ENCODE peak calls at places on chromosomes 3 and 15, in six cellular contexts. One of them, this sample, is unnamed.
A peak's percentile ranks its signal among the peaks of the same experiment; 100 is the strongest.

GRCh38 chr15:41559239-41559488 is 152 bp downstream of the TYRO3 start:
- DNase-seq in lower leg skin: no peak
- DNase-seq in kidney epithelial cell: no peak
- DNase-seq in amniotic stem cell: no peak
- DNase-seq in stimulated activated CD4-positive, alpha-beta T cell treated with anti-CD3 and anti-CD28 coated beads, Interleukin-15, amount 100 ng/mL, for 24 hours: no peak
- DNase-seq in mesenchymal stem cell: no peak
- DNase-seq in this sample: no peak

GRCh38 chr3:104536715-104537114 is 830.0 kb upstream of the ALCAM start:
- DNase-seq in mesenchymal stem cell: no peak
- DNase-seq in stimulated activated CD4-positive, alpha-beta T cell treated with anti-CD3 and anti-CD28 coated beads, Interleukin-15, amount 100 ng/mL, for 24 hours: no peak
- DNase-seq in kidney epithelial cell: no peak
- DNase-seq in amniotic stem cell: no peak
- DNase-seq in lower leg skin: no peak
- DNase-seq in this sample: no peak

GRCh38 chr15:33569036-33569435 is 258.3 kb downstream of the RYR3 start:
- DNase-seq in lower leg skin: no peak
- DNase-seq in kidney epithelial cell: no peak
- DNase-seq in stimulated activated CD4-positive, alpha-beta T cell treated with anti-CD3 and anti-CD28 coated beads, Interleukin-15, amount 100 ng/mL, for 24 hours: no peak
- DNase-seq in amniotic stem cell: no peak
- DNase-seq in mesenchymal stem cell: no peak
- DNase-seq in this sample: no peak

GRCh38 chr3:179330438-179330837 is 7.6 kb downstream of the ZNF639 start:
- DNase-seq in amniotic stem cell: no peak
- DNase-seq in mesenchymal stem cell: peak; percentile 24
- DNase-seq in kidney epithelial cell: no peak
- DNase-seq in stimulated activated CD4-positive, alpha-beta T cell treated with anti-CD3 and anti-CD28 coated beads, Interleukin-15, amount 100 ng/mL, for 24 hours: no peak
- DNase-seq in lower leg skin: no peak
- DNase-seq in this sample: no peak

GRCh38 chr15:60379466-60380274 is 18.1 kb downstream of the ANXA2 start:
- DNase-seq in kidney epithelial cell: peak; percentile 86
- DNase-seq in stimulated activated CD4-positive, alpha-beta T cell treated with anti-CD3 and anti-CD28 coated beads, Interleukin-15, amount 100 ng/mL, for 24 hours: no peak
- DNase-seq in mesenchymal stem cell: peak; percentile 98
- DNase-seq in amniotic stem cell: peak; percentile 87
- DNase-seq in lower leg skin: no peak
- DNase-seq in this sample: no peak

GRCh38 chr3:45832691-45833090 is 9.2 kb downstream of the LZTFL1 start:
- DNase-seq in amniotic stem cell: no peak
- DNase-seq in lower leg skin: no peak
- DNase-seq in stimulated activated CD4-positive, alpha-beta T cell treated with anti-CD3 and anti-CD28 coated beads, Interleukin-15, amount 100 ng/mL, for 24 hours: no peak
- DNase-seq in kidney epithelial cell: no peak
- DNase-seq in mesenchymal stem cell: no peak
- DNase-seq in this sample: peak; percentile 50

GRCh38 chr15:88904808-88905327 is 8.3 kb downstream of the MFGE8 start:
- DNase-seq in amniotic stem cell: peak; percentile 59
- DNase-seq in lower leg skin: peak; percentile 97
- DNase-seq in mesenchymal stem cell: peak; percentile 68
- DNase-seq in kidney epithelial cell: no peak
- DNase-seq in stimulated activated CD4-positive, alpha-beta T cell treated with anti-CD3 and anti-CD28 coated beads, Interleukin-15, amount 100 ng/mL, for 24 hours: peak; percentile 91
- DNase-seq in this sample: peak; percentile 85

GRCh38 chr3:124174463-124174862 is 182.5 kb upstream of the ROPN1 start:
- DNase-seq in mesenchymal stem cell: no peak
- DNase-seq in stimulated activated CD4-positive, alpha-beta T cell treated with anti-CD3 and anti-CD28 coated beads, Interleukin-15, amount 100 ng/mL, for 24 hours: no peak
- DNase-seq in kidney epithelial cell: no peak
- DNase-seq in lower leg skin: no peak
- DNase-seq in amniotic stem cell: no peak
- DNase-seq in this sample: peak; percentile 17

GRCh38 chr3:71456155-71456554 is 127.4 kb downstream of the FOXP1 start:
- DNase-seq in stimulated activated CD4-positive, alpha-beta T cell treated with anti-CD3 and anti-CD28 coated beads, Interleukin-15, amount 100 ng/mL, for 24 hours: no peak
- DNase-seq in kidney epithelial cell: no peak
- DNase-seq in amniotic stem cell: no peak
- DNase-seq in lower leg skin: no peak
- DNase-seq in mesenchymal stem cell: peak; percentile 22
- DNase-seq in this sample: peak; percentile 14

GRCh38 chr3:178847170-178847569 is 224.4 kb downstream of the ZMAT3 start:
- DNase-seq in mesenchymal stem cell: peak; percentile 5
- DNase-seq in stimulated activated CD4-positive, alpha-beta T cell treated with anti-CD3 and anti-CD28 coated beads, Interleukin-15, amount 100 ng/mL, for 24 hours: no peak
- DNase-seq in kidney epithelial cell: no peak
- DNase-seq in amniotic stem cell: peak; percentile 18
- DNase-seq in lower leg skin: no peak
- DNase-seq in this sample: no peak

GRCh38 chr15:80783275-80783674 is 4.1 kb downstream of the CEMIP start:
- DNase-seq in lower leg skin: peak; percentile 25
- DNase-seq in stimulated activated CD4-positive, alpha-beta T cell treated with anti-CD3 and anti-CD28 coated beads, Interleukin-15, amount 100 ng/mL, for 24 hours: no peak
- DNase-seq in kidney epithelial cell: no peak
- DNase-seq in mesenchymal stem cell: no peak
- DNase-seq in amniotic stem cell: no peak
- DNase-seq in this sample: no peak

GRCh38 chr15:26970712-26971210 is at the start of gene GABRG3:
- DNase-seq in lower leg skin: no peak
- DNase-seq in mesenchymal stem cell: no peak
- DNase-seq in kidney epithelial cell: no peak
- DNase-seq in amniotic stem cell: no peak
- DNase-seq in stimulated activated CD4-positive, alpha-beta T cell treated with anti-CD3 and anti-CD28 coated beads, Interleukin-15, amount 100 ng/mL, for 24 hours: no peak
- DNase-seq in this sample: no peak

GRCh38 chr3:154926721-154927120 is 153.4 kb upstream of the MME start:
- DNase-seq in stimulated activated CD4-positive, alpha-beta T cell treated with anti-CD3 and anti-CD28 coated beads, Interleukin-15, amount 100 ng/mL, for 24 hours: no peak
- DNase-seq in mesenchymal stem cell: no peak
- DNase-seq in lower leg skin: no peak
- DNase-seq in amniotic stem cell: no peak
- DNase-seq in kidney epithelial cell: no peak
- DNase-seq in this sample: no peak

GRCh38 chr3:137084579-137084978 is 126.8 kb downstream of the IL20RB start:
- DNase-seq in amniotic stem cell: no peak
- DNase-seq in stimulated activated CD4-positive, alpha-beta T cell treated with anti-CD3 and anti-CD28 coated beads, Interleukin-15, amount 100 ng/mL, for 24 hours: no peak
- DNase-seq in lower leg skin: no peak
- DNase-seq in mesenchymal stem cell: no peak
- DNase-seq in kidney epithelial cell: no peak
- DNase-seq in this sample: no peak

GRCh38 chr3:194575484-194576210 is 57.6 kb downstream of the TMEM44 start:
- DNase-seq in amniotic stem cell: no peak
- DNase-seq in stimulated activated CD4-positive, alpha-beta T cell treated with anti-CD3 and anti-CD28 coated beads, Interleukin-15, amount 100 ng/mL, for 24 hours: no peak
- DNase-seq in kidney epithelial cell: no peak
- DNase-seq in mesenchymal stem cell: peak; percentile 38
- DNase-seq in lower leg skin: no peak
- DNase-seq in this sample: no peak

GRCh38 chr3:133996251-133996661 is 33.5 kb downstream of the SLCO2A1 start:
- DNase-seq in mesenchymal stem cell: no peak
- DNase-seq in stimulated activated CD4-positive, alpha-beta T cell treated with anti-CD3 and anti-CD28 coated beads, Interleukin-15, amount 100 ng/mL, for 24 hours: no peak
- DNase-seq in kidney epithelial cell: no peak
- DNase-seq in amniotic stem cell: no peak
- DNase-seq in lower leg skin: peak; percentile 74
- DNase-seq in this sample: no peak

GRCh38 chr3:67357610-67358458 is 296.6 kb downstream of the SUCLG2 start:
- DNase-seq in lower leg skin: no peak
- DNase-seq in kidney epithelial cell: no peak
- DNase-seq in stimulated activated CD4-positive, alpha-beta T cell treated with anti-CD3 and anti-CD28 coated beads, Interleukin-15, amount 100 ng/mL, for 24 hours: no peak
- DNase-seq in mesenchymal stem cell: peak; percentile 40
- DNase-seq in amniotic stem cell: no peak
- DNase-seq in this sample: peak; percentile 53

GRCh38 chr3:184805351-184806038 is 6.5 kb upstream of the VPS8 start:
- DNase-seq in amniotic stem cell: no peak
- DNase-seq in kidney epithelial cell: no peak
- DNase-seq in stimulated activated CD4-positive, alpha-beta T cell treated with anti-CD3 and anti-CD28 coated beads, Interleukin-15, amount 100 ng/mL, for 24 hours: no peak
- DNase-seq in mesenchymal stem cell: peak; percentile 28
- DNase-seq in lower leg skin: no peak
- DNase-seq in this sample: peak; percentile 27

GRCh38 chr3:44685128-44685800 is 27.2 kb upstream of the ZNF502 start:
- DNase-seq in mesenchymal stem cell: no peak
- DNase-seq in amniotic stem cell: peak; percentile 7
- DNase-seq in stimulated activated CD4-positive, alpha-beta T cell treated with anti-CD3 and anti-CD28 coated beads, Interleukin-15, amount 100 ng/mL, for 24 hours: peak; percentile 77
- DNase-seq in kidney epithelial cell: peak; percentile 64
- DNase-seq in lower leg skin: peak; percentile 87
- DNase-seq in this sample: peak; percentile 76

GRCh38 chr15:35842631-35843030 is 296.7 kb upstream of the DPH6 start:
- DNase-seq in mesenchymal stem cell: no peak
- DNase-seq in lower leg skin: no peak
- DNase-seq in stimulated activated CD4-positive, alpha-beta T cell treated with anti-CD3 and anti-CD28 coated beads, Interleukin-15, amount 100 ng/mL, for 24 hours: no peak
- DNase-seq in kidney epithelial cell: no peak
- DNase-seq in amniotic stem cell: no peak
- DNase-seq in this sample: no peak

GRCh38 chr3:124786491-124787241 is 56.4 kb downstream of the UMPS start:
- DNase-seq in kidney epithelial cell: no peak
- DNase-seq in mesenchymal stem cell: peak; percentile 56
- DNase-seq in stimulated activated CD4-positive, alpha-beta T cell treated with anti-CD3 and anti-CD28 coated beads, Interleukin-15, amount 100 ng/mL, for 24 hours: no peak
- DNase-seq in lower leg skin: no peak
- DNase-seq in amniotic stem cell: no peak
- DNase-seq in this sample: peak; percentile 65

GRCh38 chr3:7306900-7307299 is 446.0 kb downstream of the GRM7 start:
- DNase-seq in lower leg skin: no peak
- DNase-seq in mesenchymal stem cell: no peak
- DNase-seq in kidney epithelial cell: no peak
- DNase-seq in amniotic stem cell: no peak
- DNase-seq in stimulated activated CD4-positive, alpha-beta T cell treated with anti-CD3 and anti-CD28 coated beads, Interleukin-15, amount 100 ng/mL, for 24 hours: no peak
- DNase-seq in this sample: peak; percentile 30

GRCh38 chr15:74787251-74788041 is 5.6 kb downstream of the CSK start:
- DNase-seq in mesenchymal stem cell: peak; percentile 83
- DNase-seq in stimulated activated CD4-positive, alpha-beta T cell treated with anti-CD3 and anti-CD28 coated beads, Interleukin-15, amount 100 ng/mL, for 24 hours: peak; percentile 96
- DNase-seq in amniotic stem cell: no peak
- DNase-seq in kidney epithelial cell: no peak
- DNase-seq in lower leg skin: peak; percentile 94
- DNase-seq in this sample: peak; percentile 58

GRCh38 chr3:122992628-122993570 is 34.7 kb downstream of the SEMA5B start:
- DNase-seq in amniotic stem cell: no peak
- DNase-seq in kidney epithelial cell: no peak
- DNase-seq in mesenchymal stem cell: no peak
- DNase-seq in stimulated activated CD4-positive, alpha-beta T cell treated with anti-CD3 and anti-CD28 coated beads, Interleukin-15, amount 100 ng/mL, for 24 hours: no peak
- DNase-seq in lower leg skin: no peak
- DNase-seq in this sample: no peak

GRCh38 chr15:71385026-71385425 is 269.8 kb downstream of the THSD4 start:
- DNase-seq in stimulated activated CD4-positive, alpha-beta T cell treated with anti-CD3 and anti-CD28 coated beads, Interleukin-15, amount 100 ng/mL, for 24 hours: no peak
- DNase-seq in mesenchymal stem cell: no peak
- DNase-seq in kidney epithelial cell: no peak
- DNase-seq in lower leg skin: no peak
- DNase-seq in amniotic stem cell: no peak
- DNase-seq in this sample: peak; percentile 89

GRCh38 chr3:115814778-115815380 is 191.6 kb downstream of the GAP43 start:
- DNase-seq in stimulated activated CD4-positive, alpha-beta T cell treated with anti-CD3 and anti-CD28 coated beads, Interleukin-15, amount 100 ng/mL, for 24 hours: peak; percentile 74
- DNase-seq in kidney epithelial cell: no peak
- DNase-seq in amniotic stem cell: peak; percentile 15
- DNase-seq in mesenchymal stem cell: peak; percentile 77
- DNase-seq in lower leg skin: peak; percentile 95
- DNase-seq in this sample: peak; percentile 77

GRCh38 chr15:69469467-69470191 is 17.0 kb downstream of the RPLP1 start:
- DNase-seq in lower leg skin: peak; percentile 78
- DNase-seq in stimulated activated CD4-positive, alpha-beta T cell treated with anti-CD3 and anti-CD28 coated beads, Interleukin-15, amount 100 ng/mL, for 24 hours: no peak
- DNase-seq in amniotic stem cell: peak; percentile 32
- DNase-seq in kidney epithelial cell: no peak
- DNase-seq in mesenchymal stem cell: peak; percentile 49
- DNase-seq in this sample: no peak

GRCh38 chr15:63339006-63339766 is 42.5 kb downstream of the CA12 start:
- DNase-seq in lower leg skin: no peak
- DNase-seq in amniotic stem cell: no peak
- DNase-seq in mesenchymal stem cell: no peak
- DNase-seq in stimulated activated CD4-positive, alpha-beta T cell treated with anti-CD3 and anti-CD28 coated beads, Interleukin-15, amount 100 ng/mL, for 24 hours: no peak
- DNase-seq in kidney epithelial cell: no peak
- DNase-seq in this sample: no peak

GRCh38 chr3:87145553-87145952 is 81.6 kb upstream of the CHMP2B start:
- DNase-seq in mesenchymal stem cell: peak; percentile 22
- DNase-seq in lower leg skin: no peak
- DNase-seq in amniotic stem cell: no peak
- DNase-seq in kidney epithelial cell: no peak
- DNase-seq in stimulated activated CD4-positive, alpha-beta T cell treated with anti-CD3 and anti-CD28 coated beads, Interleukin-15, amount 100 ng/mL, for 24 hours: peak; percentile 15
- DNase-seq in this sample: no peak

GRCh38 chr3:166013073-166013679 is 176.0 kb upstream of the BCHE start:
- DNase-seq in amniotic stem cell: no peak
- DNase-seq in lower leg skin: no peak
- DNase-seq in stimulated activated CD4-positive, alpha-beta T cell treated with anti-CD3 and anti-CD28 coated beads, Interleukin-15, amount 100 ng/mL, for 24 hours: no peak
- DNase-seq in kidney epithelial cell: no peak
- DNase-seq in mesenchymal stem cell: peak; percentile 51
- DNase-seq in this sample: peak; percentile 44

GRCh38 chr3:152969557-152970300 is 134.8 kb downstream of the P2RY1 start:
- DNase-seq in lower leg skin: no peak
- DNase-seq in amniotic stem cell: no peak
- DNase-seq in mesenchymal stem cell: peak; percentile 42
- DNase-seq in stimulated activated CD4-positive, alpha-beta T cell treated with anti-CD3 and anti-CD28 coated beads, Interleukin-15, amount 100 ng/mL, for 24 hours: no peak
- DNase-seq in kidney epithelial cell: no peak
- DNase-seq in this sample: no peak

GRCh38 chr3:127544151-127544805 is 46.3 kb downstream of the TPRA1 start:
- DNase-seq in stimulated activated CD4-positive, alpha-beta T cell treated with anti-CD3 and anti-CD28 coated beads, Interleukin-15, amount 100 ng/mL, for 24 hours: peak; percentile 82
- DNase-seq in kidney epithelial cell: peak; percentile 28
- DNase-seq in amniotic stem cell: peak; percentile 13
- DNase-seq in mesenchymal stem cell: peak; percentile 71
- DNase-seq in lower leg skin: peak; percentile 94
- DNase-seq in this sample: peak; percentile 84

GRCh38 chr3:70980646-70981031 is 602.9 kb downstream of the FOXP1 start:
- DNase-seq in amniotic stem cell: no peak
- DNase-seq in mesenchymal stem cell: peak; percentile 62
- DNase-seq in kidney epithelial cell: no peak
- DNase-seq in lower leg skin: no peak
- DNase-seq in stimulated activated CD4-positive, alpha-beta T cell treated with anti-CD3 and anti-CD28 coated beads, Interleukin-15, amount 100 ng/mL, for 24 hours: no peak
- DNase-seq in this sample: peak; percentile 34